ENCODE peak calls at places on chromosomes 12 and 14, in ten cellular contexts. X is NCI-H345; O is gastrocnemius medialis; U is activated CD4-positive, alpha-beta T cell treated with anti-CD3 and anti-CD28 coated beads, Interleukin-2, amount 10 ng/mL, durations not matched to agents 7 days and 5 days; W is stimulated activated CD4-positive, alpha-beta T cell treated with anti-CD3 and anti-CD28 coated beads, Interleukin-4, amount 100 ng/mL, for 24 hours; T is SHP77; D is iris pigment epithelial cell; Y is endothelial cell; Q is left ventricle myocardium inferior; C is A549. S is an unnamed sample.

GRCh38 chr12:53058674-53059433 is 9.0 kb downstream of the TNS2 start:
- DNase-seq in X (no peak), O (peak), U (no peak), W (no peak), T (no peak), D (no peak), Y (no peak), Q (no peak), C (no peak), S (no peak)

GRCh38 chr14:84152452-84152851 is 1377.5 kb upstream of the FLRT2 start:
- DNase-seq in X (no peak), O (no peak), U (no peak), W (no peak), T (no peak), D (no peak), Y (no peak), Q (no peak), C (no peak), S (no peak)

GRCh38 chr12:132284071-132284492 is 45.3 kb downstream of the GALNT9 start:
- DNase-seq in X (no peak), O (no peak), U (no peak), W (no peak), T (no peak), D (peak), Y (no peak), Q (no peak), C (no peak), S (peak)

GRCh38 chr12:132319991-132320570 is 9.3 kb downstream of the GALNT9 start:
- DNase-seq in X (no peak), O (no peak), U (no peak), W (no peak), T (no peak), D (no peak), Y (no peak), Q (no peak), C (no peak), S (no peak)

GRCh38 chr12:114405449-114406271 is at the start of gene TBX5:
- DNase-seq in X (peak), O (no peak), U (no peak), W (no peak), T (no peak), D (no peak), Y (no peak), Q (no peak), C (no peak), S (no peak)

GRCh38 chr14:74257988-74258704 is 18.9 kb downstream of the VSX2 start:
- DNase-seq in X (no peak), O (no peak), U (no peak), W (no peak), T (no peak), D (no peak), Y (no peak), Q (no peak), C (no peak), S (no peak)

GRCh38 chr12:120125792-120126634 is 9.5 kb upstream of the RAB35 start:
- DNase-seq in X (no peak), O (peak), U (no peak), W (peak), T (no peak), D (peak), Y (no peak), Q (no peak), C (no peak), S (no peak)

GRCh38 chr12:10695852-10696251 is 22.0 kb upstream of the STYK1 start:
- DNase-seq in X (no peak), O (no peak), U (no peak), W (no peak), T (no peak), D (no peak), Y (no peak), Q (no peak), C (no peak), S (no peak)

GRCh38 chr12:120965534-120966091 is 12.7 kb upstream of the HNF1A start:
- DNase-seq in X (no peak), O (no peak), U (no peak), W (no peak), T (no peak), D (no peak), Y (no peak), Q (no peak), C (no peak), S (no peak)

GRCh38 chr14:61609885-61610284 is 85.4 kb upstream of the HIF1A start:
- DNase-seq in X (no peak), O (no peak), U (no peak), W (no peak), T (no peak), D (no peak), Y (no peak), Q (no peak), C (no peak), S (no peak)

GRCh38 chr14:90405101-90405500 is 8.3 kb downstream of the CALM1 start:
- DNase-seq in X (no peak), O (no peak), U (no peak), W (no peak), T (no peak), D (no peak), Y (no peak), Q (no peak), C (no peak), S (no peak)

GRCh38 chr12:92753976-92754885 is 51.4 kb downstream of the PLEKHG7 start:
- DNase-seq in X (no peak), O (no peak), U (no peak), W (no peak), T (no peak), D (no peak), Y (no peak), Q (no peak), C (no peak), S (peak)

GRCh38 chr12:100964026-100964425 is 169.4 kb downstream of the ANO4 start:
- DNase-seq in X (no peak), O (no peak), U (no peak), W (no peak), T (no peak), D (no peak), Y (no peak), Q (no peak), C (no peak), S (no peak)

GRCh38 chr12:118727967-118728366 is 253.4 kb upstream of the SRRM4 start:
- DNase-seq in X (no peak), O (no peak), U (no peak), W (no peak), T (no peak), D (no peak), Y (no peak), Q (no peak), C (no peak), S (no peak)

GRCh38 chr14:99459491-99460100 is 21.1 kb downstream of the SETD3 start:
- DNase-seq in X (no peak), O (no peak), U (no peak), W (no peak), T (no peak), D (no peak), Y (no peak), Q (no peak), C (no peak), S (no peak)

GRCh38 chr12:5166976-5167375 is 123.3 kb downstream of the KCNA5 start:
- DNase-seq in X (no peak), O (no peak), U (no peak), W (no peak), T (no peak), D (peak), Y (no peak), Q (no peak), C (no peak), S (peak)

GRCh38 chr12:97404549-97404948 is 58.1 kb upstream of the RMST start:
- DNase-seq in X (peak), O (no peak), U (no peak), W (no peak), T (peak), D (peak), Y (peak), Q (no peak), C (peak), S (peak)

GRCh38 chr12:6824085-6824800 is 2.6 kb downstream of the GPR162 start:
- DNase-seq in X (no peak), O (no peak), U (no peak), W (no peak), T (no peak), D (no peak), Y (no peak), Q (no peak), C (no peak), S (no peak)

GRCh38 chr14:74941676-74942097 is 13.7 kb downstream of the PGF start:
- DNase-seq in X (no peak), O (peak), U (peak), W (peak), T (no peak), D (peak), Y (no peak), Q (peak), C (no peak), S (no peak)

GRCh38 chr14:105292810-105293711 is 7.7 kb downstream of the BRF1 start:
- DNase-seq in X (no peak), O (no peak), U (peak), W (peak), T (no peak), D (no peak), Y (no peak), Q (no peak), C (no peak), S (no peak)

GRCh38 chr12:39672976-39673375 is 53.4 kb upstream of the ABCD2 start:
- DNase-seq in X (no peak), O (no peak), U (no peak), W (no peak), T (no peak), D (no peak), Y (no peak), Q (no peak), C (no peak), S (no peak)

GRCh38 chr12:106080111-106080732 is 58.5 kb downstream of the NUAK1 start:
- DNase-seq in X (no peak), O (peak), U (no peak), W (no peak), T (no peak), D (peak), Y (no peak), Q (no peak), C (no peak), S (no peak)

GRCh38 chr14:103718572-103718971 is 3.0 kb downstream of the ZFYVE21 start:
- DNase-seq in X (no peak), O (no peak), U (no peak), W (no peak), T (no peak), D (no peak), Y (no peak), Q (no peak), C (no peak), S (no peak)

GRCh38 chr14:29548948-29549370 is 378.7 kb downstream of the PRKD1 start:
- DNase-seq in X (peak), O (no peak), U (no peak), W (no peak), T (peak), D (peak), Y (no peak), Q (no peak), C (peak), S (peak)

GRCh38 chr14:22871962-22872832 is 657 bp downstream of the LRP10 start:
- DNase-seq in X (peak), O (peak), U (peak), W (peak), T (peak), D (peak), Y (peak), Q (peak), C (peak), S (peak)

GRCh38 chr12:57771873-57772428 is at the start of gene METTL1:
- DNase-seq in X (peak), O (peak), U (peak), W (peak), T (peak), D (peak), Y (peak), Q (peak), C (peak), S (peak)

GRCh38 chr14:46368275-46368674 is 283.3 kb downstream of the RPL10L start:
- DNase-seq in X (no peak), O (no peak), U (no peak), W (no peak), T (no peak), D (no peak), Y (no peak), Q (no peak), C (no peak), S (no peak)

GRCh38 chr12:57069522-57069921 is 9.1 kb downstream of the NEMP1 start:
- DNase-seq in X (peak), O (peak), U (peak), W (peak), T (peak), D (peak), Y (peak), Q (no peak), C (peak), S (peak)

GRCh38 chr12:82473111-82473754 is 114.9 kb downstream of the METTL25 start:
- DNase-seq in X (no peak), O (peak), U (no peak), W (no peak), T (no peak), D (no peak), Y (no peak), Q (no peak), C (no peak), S (no peak)

GRCh38 chr14:101501858-101502615 is 59.3 kb upstream of the DIO3 start:
- DNase-seq in X (no peak), O (no peak), U (no peak), W (no peak), T (no peak), D (no peak), Y (no peak), Q (no peak), C (no peak), S (no peak)

GRCh38 chr12:7711133-7711532 is at the start of gene DPPA3:
- DNase-seq in X (no peak), O (no peak), U (no peak), W (no peak), T (no peak), D (no peak), Y (no peak), Q (no peak), C (no peak), S (no peak)

GRCh38 chr12:121849211-121849610 is 9.4 kb downstream of the HPD start:
- DNase-seq in X (no peak), O (no peak), U (no peak), W (no peak), T (no peak), D (no peak), Y (no peak), Q (no peak), C (no peak), S (no peak)

GRCh38 chr14:105072381-105072861 is 7.2 kb upstream of the GPR132 start:
- DNase-seq in X (no peak), O (no peak), U (no peak), W (no peak), T (no peak), D (no peak), Y (no peak), Q (no peak), C (no peak), S (no peak)

GRCh38 chr12:123808167-123808566 is 46.1 kb downstream of the DNAH10 start:
- DNase-seq in X (peak), O (no peak), U (no peak), W (no peak), T (no peak), D (peak), Y (peak), Q (no peak), C (peak), S (peak)

GRCh38 chr14:78598046-78598652 is 428.0 kb downstream of the NRXN3 start:
- DNase-seq in X (peak), O (peak), U (peak), W (peak), T (peak), D (peak), Y (peak), Q (peak), C (peak), S (peak)

GRCh38 chr12:75452675-75453330 is 27.8 kb upstream of the GLIPR1 start:
- DNase-seq in X (no peak), O (no peak), U (no peak), W (no peak), T (no peak), D (peak), Y (no peak), Q (no peak), C (peak), S (no peak)

GRCh38 chr14:92173668-92174067 is 51.9 kb downstream of the CPSF2 start:
- DNase-seq in X (no peak), O (no peak), U (no peak), W (no peak), T (no peak), D (peak), Y (no peak), Q (no peak), C (no peak), S (no peak)

GRCh38 chr12:124684971-124685688 is 117.7 kb upstream of the NCOR2 start:
- DNase-seq in X (no peak), O (no peak), U (no peak), W (no peak), T (no peak), D (peak), Y (no peak), Q (no peak), C (peak), S (peak)

GRCh38 chr12:93361159-93361919 is 16.4 kb upstream of the NUDT4 start:
- DNase-seq in X (peak), O (peak), U (no peak), W (no peak), T (no peak), D (no peak), Y (no peak), Q (peak), C (no peak), S (peak)

GRCh38 chr14:65297744-65298143 is 114.8 kb upstream of the FUT8 start:
- DNase-seq in X (no peak), O (no peak), U (no peak), W (no peak), T (peak), D (no peak), Y (no peak), Q (no peak), C (peak), S (no peak)